ENCODE peak calls at places on chromosome 16, in six cellular contexts. B is stimulated activated CD8-positive, alpha-beta memory T cell treated with anti-CD3 and anti-CD28 coated beads, Interleukin-12 subunit alpha, Interleukin-12 subunit beta, amount 100 ng/mL, for 1 hour; I is activated effector memory CD4-positive, alpha-beta T cell treated with Interleukin-2 at 50 U/mL for 16 hours; V is activated T-cell treated with anti-CD3 and anti-CD28 coated beads, Interleukin-2, amount 50 U/mL, for 72 hours; E is fibroblast of pulmonary artery; F is LoVo. U is an unnamed sample.

GRCh38 chr16:29663020-29663828 is at the start of gene SPN:
- DNase-seq in B (no peak), I (no peak), V (peak), E (no peak), F (no peak), U (no peak)

GRCh38 chr16:57147381-57148191 is 38.3 kb downstream of the PSME3IP1 start:
- DNase-seq in B (no peak), I (no peak), V (no peak), E (peak), F (no peak), U (no peak)

GRCh38 chr16:20910781-20911321 is 10.3 kb downstream of the LYRM1 start:
- DNase-seq in B (no peak), I (no peak), V (no peak), E (peak), F (peak), U (no peak)

GRCh38 chr16:49924078-49924477 is 68.2 kb upstream of the ZNF423 start:
- DNase-seq in B (no peak), I (no peak), V (no peak), E (no peak), F (peak), U (no peak)

GRCh38 chr16:6892961-6893360 is 439.7 kb upstream of the RBFOX1 start:
- DNase-seq in B (no peak), I (no peak), V (no peak), E (no peak), F (no peak), U (no peak)

GRCh38 chr16:630815-631405 is at the start of gene WFIKKN1:
- DNase-seq in B (no peak), I (no peak), V (no peak), E (no peak), F (no peak), U (no peak)

GRCh38 chr16:89422905-89423630 is 67.3 kb downstream of the ANKRD11 start:
- DNase-seq in B (peak), I (no peak), V (peak), E (no peak), F (no peak), U (no peak)

GRCh38 chr16:68883685-68884084 is 40.4 kb downstream of the TANGO6 start:
- DNase-seq in B (no peak), I (no peak), V (no peak), E (no peak), F (no peak), U (no peak)

GRCh38 chr16:4239020-4239419 is 2.9 kb downstream of the SRL start:
- DNase-seq in B (no peak), I (no peak), V (no peak), E (no peak), F (no peak), U (no peak)

GRCh38 chr16:2514333-2515179 is 804 bp downstream of the ATP6V0C start:
- DNase-seq in B (no peak), I (no peak), V (peak), E (no peak), F (no peak), U (no peak)

GRCh38 chr16:6122401-6122800 is 1024.8 kb upstream of the EEF2KMT start:
- DNase-seq in B (no peak), I (no peak), V (no peak), E (no peak), F (no peak), U (no peak)

GRCh38 chr16:64428463-64428862 is 693.4 kb downstream of the CDH11 start:
- DNase-seq in B (no peak), I (no peak), V (no peak), E (peak), F (peak), U (no peak)

GRCh38 chr16:77470851-77471250 is 36.0 kb upstream of the ADAMTS18 start:
- DNase-seq in B (no peak), I (no peak), V (no peak), E (no peak), F (no peak), U (no peak)

GRCh38 chr16:57019746-57020145 is 30.4 kb downstream of the NLRC5 start:
- DNase-seq in B (no peak), I (no peak), V (no peak), E (no peak), F (no peak), U (no peak)

U was measured in chondrocyte.